ENCODE peak calls at places on chromosome 2, in eight cellular contexts. One of them, this sample, is unnamed.

GRCh38 chr2:165203689-165204559 is at the start of gene SCN3A:
- DNase-seq in AG08396: peak; percentile 36
- DNase-seq in tibial artery: no peak
- DNase-seq in AG09309: peak; percentile 28
- DNase-seq in CD4-positive, alpha-beta T cell: no peak
- DNase-seq in iPS-NIHi11: peak; percentile 39
- DNase-seq in uterus: no peak
- DNase-seq in NCI-H774: peak; percentile 92
- DNase-seq in this sample: no peak

GRCh38 chr2:167844714-167845530 is 402.5 kb downstream of the STK39 start:
- DNase-seq in AG08396: no peak
- DNase-seq in tibial artery: no peak
- DNase-seq in AG09309: no peak
- DNase-seq in CD4-positive, alpha-beta T cell: no peak
- DNase-seq in iPS-NIHi11: no peak
- DNase-seq in uterus: no peak
- DNase-seq in NCI-H774: peak; percentile 59
- DNase-seq in this sample: no peak

GRCh38 chr2:19525313-19525712 is 166.9 kb upstream of the OSR1 start:
- DNase-seq in AG08396: no peak
- DNase-seq in tibial artery: no peak
- DNase-seq in AG09309: no peak
- DNase-seq in CD4-positive, alpha-beta T cell: no peak
- DNase-seq in iPS-NIHi11: no peak
- DNase-seq in uterus: no peak
- DNase-seq in NCI-H774: no peak
- DNase-seq in this sample: no peak

GRCh38 chr2:169565686-169566085 is 8.0 kb downstream of the FASTKD1 start:
- DNase-seq in AG08396: no peak
- DNase-seq in tibial artery: no peak
- DNase-seq in AG09309: no peak
- DNase-seq in CD4-positive, alpha-beta T cell: no peak
- DNase-seq in iPS-NIHi11: no peak
- DNase-seq in uterus: no peak
- DNase-seq in NCI-H774: no peak
- DNase-seq in this sample: no peak

GRCh38 chr2:69013837-69014796 is 1.1 kb downstream of the ANTXR1 start:
- DNase-seq in AG08396: peak; percentile 47
- DNase-seq in tibial artery: no peak
- DNase-seq in AG09309: no peak
- DNase-seq in CD4-positive, alpha-beta T cell: no peak
- DNase-seq in iPS-NIHi11: no peak
- DNase-seq in uterus: peak; percentile 28
- DNase-seq in NCI-H774: no peak
- DNase-seq in this sample: no peak

GRCh38 chr2:188645982-188646381 is 328.2 kb upstream of the COL3A1 start:
- DNase-seq in AG08396: no peak
- DNase-seq in tibial artery: no peak
- DNase-seq in AG09309: no peak
- DNase-seq in CD4-positive, alpha-beta T cell: no peak
- DNase-seq in iPS-NIHi11: no peak
- DNase-seq in uterus: no peak
- DNase-seq in NCI-H774: no peak
- DNase-seq in this sample: no peak

GRCh38 chr2:1521878-1522495 is 108.7 kb downstream of the TPO start:
- DNase-seq in AG08396: no peak
- DNase-seq in tibial artery: no peak
- DNase-seq in AG09309: no peak
- DNase-seq in CD4-positive, alpha-beta T cell: no peak
- DNase-seq in iPS-NIHi11: no peak
- DNase-seq in uterus: no peak
- DNase-seq in NCI-H774: no peak
- DNase-seq in this sample: peak; percentile 54

GRCh38 chr2:217338306-217338916 is 478.5 kb upstream of the TNP1 start:
- DNase-seq in AG08396: peak; percentile 55
- DNase-seq in tibial artery: no peak
- DNase-seq in AG09309: peak; percentile 46
- DNase-seq in CD4-positive, alpha-beta T cell: no peak
- DNase-seq in iPS-NIHi11: no peak
- DNase-seq in uterus: peak; percentile 56
- DNase-seq in NCI-H774: no peak
- DNase-seq in this sample: no peak

GRCh38 chr2:66851449-66851872 is 416.5 kb downstream of the MEIS1 start:
- DNase-seq in AG08396: peak; percentile 59
- DNase-seq in tibial artery: no peak
- DNase-seq in AG09309: peak; percentile 87
- DNase-seq in CD4-positive, alpha-beta T cell: no peak
- DNase-seq in iPS-NIHi11: no peak
- DNase-seq in uterus: no peak
- DNase-seq in NCI-H774: no peak
- DNase-seq in this sample: no peak

GRCh38 chr2:223930002-223930976 is 14.8 kb downstream of the WDFY1 start:
- DNase-seq in AG08396: peak; percentile 46
- DNase-seq in tibial artery: peak; percentile 54
- DNase-seq in AG09309: no peak
- DNase-seq in CD4-positive, alpha-beta T cell: no peak
- DNase-seq in iPS-NIHi11: no peak
- DNase-seq in uterus: peak; percentile 35
- DNase-seq in NCI-H774: no peak
- DNase-seq in this sample: no peak

GRCh38 chr2:128260239-128261138 is 58.2 kb downstream of the HS6ST1 start:
- DNase-seq in AG08396: peak; percentile 59
- DNase-seq in tibial artery: peak; percentile 67
- DNase-seq in AG09309: peak; percentile 69
- DNase-seq in CD4-positive, alpha-beta T cell: peak; percentile 21
- DNase-seq in iPS-NIHi11: peak; percentile 72
- DNase-seq in uterus: no peak
- DNase-seq in NCI-H774: no peak
- DNase-seq in this sample: no peak

GRCh38 chr2:50732796-50733195 is 299.1 kb downstream of the NRXN1 start:
- DNase-seq in AG08396: no peak
- DNase-seq in tibial artery: no peak
- DNase-seq in AG09309: no peak
- DNase-seq in CD4-positive, alpha-beta T cell: no peak
- DNase-seq in iPS-NIHi11: no peak
- DNase-seq in uterus: no peak
- DNase-seq in NCI-H774: no peak
- DNase-seq in this sample: no peak

GRCh38 chr2:20647764-20648164 is 3.1 kb downstream of the HS1BP3 start:
- DNase-seq in AG08396: no peak
- DNase-seq in tibial artery: no peak
- DNase-seq in AG09309: no peak
- DNase-seq in CD4-positive, alpha-beta T cell: no peak
- DNase-seq in iPS-NIHi11: no peak
- DNase-seq in uterus: no peak
- DNase-seq in NCI-H774: no peak
- DNase-seq in this sample: no peak

GRCh38 chr2:148553332-148553887 is 91.1 kb upstream of the EPC2 start:
- DNase-seq in AG08396: no peak
- DNase-seq in tibial artery: no peak
- DNase-seq in AG09309: no peak
- DNase-seq in CD4-positive, alpha-beta T cell: no peak
- DNase-seq in iPS-NIHi11: no peak
- DNase-seq in uterus: no peak
- DNase-seq in NCI-H774: no peak
- DNase-seq in this sample: peak; percentile 14

GRCh38 chr2:27855476-27855875 is 34.7 kb downstream of the RBKS start:
- DNase-seq in AG08396: peak; percentile 38
- DNase-seq in tibial artery: no peak
- DNase-seq in AG09309: peak; percentile 29
- DNase-seq in CD4-positive, alpha-beta T cell: no peak
- DNase-seq in iPS-NIHi11: no peak
- DNase-seq in uterus: no peak
- DNase-seq in NCI-H774: no peak
- DNase-seq in this sample: no peak

GRCh38 chr2:63424329-63425078 is 163.8 kb downstream of the WDPCP start:
- DNase-seq in AG08396: peak; percentile 36
- DNase-seq in tibial artery: no peak
- DNase-seq in AG09309: no peak
- DNase-seq in CD4-positive, alpha-beta T cell: no peak
- DNase-seq in iPS-NIHi11: peak; percentile 69
- DNase-seq in uterus: no peak
- DNase-seq in NCI-H774: no peak
- DNase-seq in this sample: no peak

GRCh38 chr2:1766400-1766799 is 22.1 kb upstream of the PXDN start:
- DNase-seq in AG08396: no peak
- DNase-seq in tibial artery: no peak
- DNase-seq in AG09309: no peak
- DNase-seq in CD4-positive, alpha-beta T cell: no peak
- DNase-seq in iPS-NIHi11: peak; percentile 53
- DNase-seq in uterus: no peak
- DNase-seq in NCI-H774: no peak
- DNase-seq in this sample: peak; percentile 69

GRCh38 chr2:72669121-72669520 is 156.7 kb downstream of the EXOC6B start:
- DNase-seq in AG08396: peak; percentile 29
- DNase-seq in tibial artery: no peak
- DNase-seq in AG09309: peak; percentile 66
- DNase-seq in CD4-positive, alpha-beta T cell: no peak
- DNase-seq in iPS-NIHi11: no peak
- DNase-seq in uterus: no peak
- DNase-seq in NCI-H774: no peak
- DNase-seq in this sample: no peak

GRCh38 chr2:30691948-30692828 is 115.1 kb downstream of the CAPN13 start:
- DNase-seq in AG08396: peak; percentile 41
- DNase-seq in tibial artery: no peak
- DNase-seq in AG09309: no peak
- DNase-seq in CD4-positive, alpha-beta T cell: no peak
- DNase-seq in iPS-NIHi11: no peak
- DNase-seq in uterus: no peak
- DNase-seq in NCI-H774: no peak
- DNase-seq in this sample: no peak

GRCh38 chr2:173457366-173457765 is 102.7 kb downstream of the CDCA7 start:
- DNase-seq in AG08396: no peak
- DNase-seq in tibial artery: no peak
- DNase-seq in AG09309: no peak
- DNase-seq in CD4-positive, alpha-beta T cell: no peak
- DNase-seq in iPS-NIHi11: no peak
- DNase-seq in uterus: no peak
- DNase-seq in NCI-H774: no peak
- DNase-seq in this sample: no peak

GRCh38 chr2:12694990-12695774 is 21.6 kb upstream of the TRIB2 start:
- DNase-seq in AG08396: no peak
- DNase-seq in tibial artery: no peak
- DNase-seq in AG09309: no peak
- DNase-seq in CD4-positive, alpha-beta T cell: no peak
- DNase-seq in iPS-NIHi11: no peak
- DNase-seq in uterus: no peak
- DNase-seq in NCI-H774: no peak
- DNase-seq in this sample: no peak

GRCh38 chr2:109460553-109461324 is 153.0 kb downstream of the SEPTIN10 start:
- DNase-seq in AG08396: no peak
- DNase-seq in tibial artery: no peak
- DNase-seq in AG09309: no peak
- DNase-seq in CD4-positive, alpha-beta T cell: no peak
- DNase-seq in iPS-NIHi11: no peak
- DNase-seq in uterus: no peak
- DNase-seq in NCI-H774: no peak
- DNase-seq in this sample: peak; percentile 46

GRCh38 chr2:220279840-220280239 is 652.4 kb downstream of the SLC4A3 start:
- DNase-seq in AG08396: no peak
- DNase-seq in tibial artery: no peak
- DNase-seq in AG09309: no peak
- DNase-seq in CD4-positive, alpha-beta T cell: no peak
- DNase-seq in iPS-NIHi11: no peak
- DNase-seq in uterus: no peak
- DNase-seq in NCI-H774: no peak
- DNase-seq in this sample: no peak

GRCh38 chr2:235866373-235866772 is 301.8 kb downstream of the GBX2 start:
- DNase-seq in AG08396: no peak
- DNase-seq in tibial artery: no peak
- DNase-seq in AG09309: no peak
- DNase-seq in CD4-positive, alpha-beta T cell: no peak
- DNase-seq in iPS-NIHi11: no peak
- DNase-seq in uterus: no peak
- DNase-seq in NCI-H774: no peak
- DNase-seq in this sample: no peak

GRCh38 chr2:147501973-147502372 is 342.9 kb upstream of the ACVR2A start:
- DNase-seq in AG08396: no peak
- DNase-seq in tibial artery: no peak
- DNase-seq in AG09309: no peak
- DNase-seq in CD4-positive, alpha-beta T cell: no peak
- DNase-seq in iPS-NIHi11: no peak
- DNase-seq in uterus: no peak
- DNase-seq in NCI-H774: no peak
- DNase-seq in this sample: no peak

GRCh38 chr2:118865106-118865505 is 17.7 kb upstream of the EN1 start:
- DNase-seq in AG08396: peak; percentile 70
- DNase-seq in tibial artery: no peak
- DNase-seq in AG09309: peak; percentile 24
- DNase-seq in CD4-positive, alpha-beta T cell: no peak
- DNase-seq in iPS-NIHi11: no peak
- DNase-seq in uterus: no peak
- DNase-seq in NCI-H774: peak; percentile 3
- DNase-seq in this sample: no peak

GRCh38 chr2:165239230-165239629 is at the start of gene SCN2A:
- DNase-seq in AG08396: peak; percentile 3
- DNase-seq in tibial artery: no peak
- DNase-seq in AG09309: peak; percentile 28
- DNase-seq in CD4-positive, alpha-beta T cell: no peak
- DNase-seq in iPS-NIHi11: peak; percentile 21
- DNase-seq in uterus: no peak
- DNase-seq in NCI-H774: peak; percentile 86
- DNase-seq in this sample: no peak